ENCODE peak calls at places on chromosomes 2 and 18, in four cellular contexts. A is HL-60, P is K562, Q is GM12878. T is an unnamed sample.

GRCh38 chr18:58495202-58495601 is 133.7 kb downstream of the ALPK2 start:
- DNase-seq in A (no peak), P (no peak), Q (no peak), T (no peak)

GRCh38 chr2:116511426-116511825 is 1303.1 kb upstream of the DDX18 start:
- DNase-seq in A (no peak), P (no peak), Q (no peak), T (no peak)

GRCh38 chr2:69915050-69915945 is at the start of gene MXD1:
- DNase-seq in A (peak; percentile 35), P (peak; percentile 47), Q (no peak), T (no peak)

GRCh38 chr2:241620419-241620769 is 16.6 kb downstream of the THAP4 start:
- DNase-seq in A (no peak), P (no peak), Q (no peak), T (no peak)

GRCh38 chr2:194723446-194723845 is 933.6 kb upstream of the SLC39A10 start:
- DNase-seq in A (no peak), P (no peak), Q (no peak), T (no peak)

GRCh38 chr18:28398491-28398890 is 221.6 kb upstream of the CDH2 start:
- DNase-seq in A (no peak), P (no peak), Q (no peak), T (no peak)

GRCh38 chr2:234091883-234092282 is 41.4 kb downstream of the SPP2 start:
- DNase-seq in A (no peak), P (no peak), Q (no peak), T (no peak)

GRCh38 chr2:15230599-15231192 is 330.4 kb downstream of the NBAS start:
- DNase-seq in A (no peak), P (no peak), Q (no peak), T (no peak)

GRCh38 chr2:46407852-46408455 is 71.4 kb upstream of the TMEM247 start:
- DNase-seq in A (no peak), P (no peak), Q (no peak), T (no peak)

GRCh38 chr2:98656800-98657199 is 48.4 kb downstream of the UNC50 start:
- DNase-seq in A (peak; percentile 94), P (no peak), Q (no peak), T (no peak)

GRCh38 chr2:26333286-26333685 is 12.7 kb upstream of the SELENOI start:
- DNase-seq in A (no peak), P (no peak), Q (no peak), T (no peak)

GRCh38 chr2:237057893-237058300 is 27.8 kb upstream of the COPS8 start:
- DNase-seq in A (no peak), P (no peak), Q (peak; percentile 85), T (no peak)

GRCh38 chr2:190846746-190847145 is 33.9 kb upstream of the GLS start:
- DNase-seq in A (no peak), P (no peak), Q (no peak), T (no peak)

GRCh38 chr2:118431997-118432396 is 343.7 kb downstream of the INSIG2 start:
- DNase-seq in A (no peak), P (no peak), Q (no peak), T (no peak)

GRCh38 chr2:101596346-101596745 is 101.2 kb upstream of the MAP4K4 start:
- DNase-seq in A (no peak), P (no peak), Q (no peak), T (no peak)

GRCh38 chr2:127551221-127551930 is 15.9 kb downstream of the MYO7B start:
- DNase-seq in A (no peak), P (no peak), Q (no peak), T (no peak)

GRCh38 chr2:128215897-128216645 is 102.6 kb downstream of the HS6ST1 start:
- DNase-seq in A (peak; percentile 81), P (no peak), Q (no peak), T (no peak)

GRCh38 chr2:99425022-99425421 is 64.8 kb downstream of the REV1 start:
- DNase-seq in A (no peak), P (no peak), Q (no peak), T (no peak)

GRCh38 chr2:156211318-156211717 is 121.2 kb downstream of the NR4A2 start:
- DNase-seq in A (no peak), P (no peak), Q (no peak), T (no peak)

GRCh38 chr2:223536546-223536945 is 65.6 kb downstream of the SCG2 start:
- DNase-seq in A (no peak), P (no peak), Q (no peak), T (no peak)

GRCh38 chr2:28366496-28367282 is 26.0 kb upstream of the FOSL2 start:
- DNase-seq in A (peak; percentile 93), P (peak; percentile 79), Q (no peak), T (no peak)

GRCh38 chr2:70270323-70270722 is 12.4 kb downstream of the PCYOX1 start:
- DNase-seq in A (no peak), P (no peak), Q (no peak), T (no peak)

DNA sequence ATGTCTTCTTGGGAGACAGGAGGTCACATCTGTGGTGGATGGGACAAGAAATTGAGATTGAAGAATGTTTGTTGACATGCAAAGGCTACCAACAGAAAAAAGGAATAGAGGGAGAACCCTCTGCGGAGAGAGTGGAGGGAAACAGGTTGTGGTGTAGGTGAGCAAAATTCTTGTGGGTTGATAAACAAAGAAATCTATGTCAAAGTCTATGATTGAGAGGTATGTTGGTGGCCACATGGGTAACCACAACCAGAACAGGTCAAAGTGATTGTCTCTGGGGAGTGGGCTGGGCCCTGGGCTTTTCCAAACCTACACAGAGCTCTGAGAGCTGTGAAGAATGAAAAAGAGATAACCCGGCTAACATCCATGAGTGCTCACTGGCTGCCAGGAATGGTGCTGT is 62.8 kb upstream of the NCK2 start:
- DNase-seq in A (no peak), P (no peak), Q (no peak), T (no peak)
- TF ChIP-seq POLR2AphosphoS5 in A (no peak), P (no peak), Q (no peak), T (no peak)

GRCh38 chr2:219119422-219120043 is 41.1 kb downstream of the NHEJ1 start:
- DNase-seq in A (peak; percentile 60), P (peak; percentile 56), Q (peak; percentile 5), T (no peak)
- TF ChIP-seq SPI1 in A (no peak), P (no peak), Q (no peak), T (no peak)

GRCh38 chr2:219458996-219459395 is 24.4 kb downstream of the SPEG start:
- DNase-seq in A (no peak), P (no peak), Q (no peak), T (no peak)

GRCh38 chr2:219457784-219458369 is 23.2 kb downstream of the SPEG start:
- DNase-seq in A (peak; percentile 40), P (peak; percentile 33), Q (no peak), T (no peak)

GRCh38 chr2:219460424-219460926 is 25.8 kb downstream of the SPEG start:
- DNase-seq in A (peak; percentile 78), P (peak; percentile 57), Q (no peak), T (no peak)

GRCh38 chr2:219461061-219461514 is 26.4 kb downstream of the SPEG start:
- DNase-seq in A (peak; percentile 77), P (peak; percentile 66), Q (no peak), T (no peak)

GRCh38 chr2:219459460-219460311 is 25.0 kb downstream of the SPEG start:
- DNase-seq in A (peak; percentile 45), P (peak; percentile 72), Q (no peak), T (peak; percentile 77)
- TF ChIP-seq POLR2AphosphoS5 in A (no peak), P (no peak), Q (no peak), T (no peak)

GRCh38 chr2:240163844-240164574 is 23.6 kb upstream of the OTOS start:
- DNase-seq in A (no peak), P (no peak), Q (no peak), T (no peak)
- TF ChIP-seq SPI1 in A (no peak), P (no peak), Q (no peak), T (no peak)

T was measured in GM12891.